ENCODE peak calls at places on chromosomes 16 and 17, in six cellular contexts. S, Q, X, U, M and J are unnamed samples.

GRCh38 chr17:76726231-76726765 is at the start of gene JMJD6:
- DNase-seq in S (peak), Q (peak), X (peak), U (peak), M (peak), J (peak)

GRCh38 chr17:50424246-50425000 is 1.6 kb upstream of the ACSF2 start:
- DNase-seq in S (no peak), Q (no peak), X (no peak), U (no peak), M (no peak), J (no peak)

GRCh38 chr17:51636291-51636690 is 375.9 kb downstream of the UTP18 start:
- DNase-seq in S (no peak), Q (no peak), X (peak), U (no peak), M (no peak), J (no peak)

GRCh38 chr16:85210423-85211169 is 98.3 kb upstream of the CIBAR2 start:
- DNase-seq in S (no peak), Q (no peak), X (no peak), U (no peak), M (no peak), J (no peak)

GRCh38 chr16:75109732-75110243 is 6.8 kb downstream of the LDHD start:
- DNase-seq in S (no peak), Q (peak), X (no peak), U (peak), M (no peak), J (no peak)

GRCh38 chr17:79089720-79090502 is 15.3 kb downstream of the ENGASE start:
- DNase-seq in S (no peak), Q (no peak), X (no peak), U (no peak), M (no peak), J (no peak)

GRCh38 chr17:41619162-41619933 is 5.0 kb downstream of the KRT17 start:
- DNase-seq in S (no peak), Q (no peak), X (no peak), U (no peak), M (no peak), J (no peak)

GRCh38 chr17:72432881-72433280 is 312.1 kb downstream of the SOX9 start:
- DNase-seq in S (no peak), Q (no peak), X (no peak), U (no peak), M (no peak), J (no peak)

GRCh38 chr17:31745964-31746650 is 112.9 kb downstream of the COPRS start:
- DNase-seq in S (no peak), Q (no peak), X (no peak), U (no peak), M (no peak), J (no peak)

GRCh38 chr17:58329808-58330543 is 1.4 kb upstream of the TSPOAP1 start:
- DNase-seq in S (no peak), Q (no peak), X (no peak), U (no peak), M (no peak), J (no peak)

GRCh38 chr16:28291651-28292626 is at the start of gene SBK1:
- DNase-seq in S (no peak), Q (peak), X (peak), U (peak), M (peak), J (peak)

GRCh38 chr16:54576776-54577175 is 290.2 kb upstream of the IRX3 start:
- DNase-seq in S (no peak), Q (no peak), X (no peak), U (no peak), M (no peak), J (no peak)

GRCh38 chr16:56753410-56753809 is 23.5 kb downstream of the NUP93 start:
- DNase-seq in S (no peak), Q (no peak), X (no peak), U (no peak), M (no peak), J (no peak)

GRCh38 chr16:84633622-84634021 is 14.7 kb upstream of the KLHL36 start:
- DNase-seq in S (no peak), Q (no peak), X (no peak), U (peak), M (no peak), J (no peak)

GRCh38 chr17:2008332-2009126 is 16.6 kb downstream of the RTN4RL1 start:
- DNase-seq in S (no peak), Q (peak), X (no peak), U (no peak), M (no peak), J (no peak)

GRCh38 chr17:41324180-41325075 is 8.9 kb upstream of the KRTAP17-1 start:
- DNase-seq in S (no peak), Q (peak), X (peak), U (no peak), M (no peak), J (peak)

GRCh38 chr16:49502136-49502881 is 128.7 kb downstream of the C16orf78 start:
- DNase-seq in S (peak), Q (no peak), X (no peak), U (no peak), M (no peak), J (no peak)

GRCh38 chr17:73952498-73953205 is 250.8 kb upstream of the RPL38 start:
- DNase-seq in S (no peak), Q (peak), X (no peak), U (peak), M (peak), J (no peak)

GRCh38 chr16:84563776-84564420 is 54.0 kb downstream of the COTL1 start:
- DNase-seq in S (no peak), Q (no peak), X (no peak), U (no peak), M (no peak), J (no peak)

GRCh38 chr17:38922538-38923291 is 2.7 kb upstream of the LASP1NB start:
- DNase-seq in S (no peak), Q (peak), X (no peak), U (peak), M (no peak), J (peak)

GRCh38 chr17:38919316-38920078 is 5.9 kb upstream of the LASP1NB start:
- DNase-seq in S (no peak), Q (no peak), X (no peak), U (peak), M (no peak), J (no peak)

GRCh38 chr17:38921756-38922411 is 3.5 kb upstream of the LASP1NB start:
- DNase-seq in S (no peak), Q (no peak), X (no peak), U (peak), M (no peak), J (no peak)

GRCh38 chr17:38918916-38919315 is 6.5 kb upstream of the LASP1NB start:
- DNase-seq in S (no peak), Q (no peak), X (no peak), U (no peak), M (no peak), J (no peak)

DNA sequence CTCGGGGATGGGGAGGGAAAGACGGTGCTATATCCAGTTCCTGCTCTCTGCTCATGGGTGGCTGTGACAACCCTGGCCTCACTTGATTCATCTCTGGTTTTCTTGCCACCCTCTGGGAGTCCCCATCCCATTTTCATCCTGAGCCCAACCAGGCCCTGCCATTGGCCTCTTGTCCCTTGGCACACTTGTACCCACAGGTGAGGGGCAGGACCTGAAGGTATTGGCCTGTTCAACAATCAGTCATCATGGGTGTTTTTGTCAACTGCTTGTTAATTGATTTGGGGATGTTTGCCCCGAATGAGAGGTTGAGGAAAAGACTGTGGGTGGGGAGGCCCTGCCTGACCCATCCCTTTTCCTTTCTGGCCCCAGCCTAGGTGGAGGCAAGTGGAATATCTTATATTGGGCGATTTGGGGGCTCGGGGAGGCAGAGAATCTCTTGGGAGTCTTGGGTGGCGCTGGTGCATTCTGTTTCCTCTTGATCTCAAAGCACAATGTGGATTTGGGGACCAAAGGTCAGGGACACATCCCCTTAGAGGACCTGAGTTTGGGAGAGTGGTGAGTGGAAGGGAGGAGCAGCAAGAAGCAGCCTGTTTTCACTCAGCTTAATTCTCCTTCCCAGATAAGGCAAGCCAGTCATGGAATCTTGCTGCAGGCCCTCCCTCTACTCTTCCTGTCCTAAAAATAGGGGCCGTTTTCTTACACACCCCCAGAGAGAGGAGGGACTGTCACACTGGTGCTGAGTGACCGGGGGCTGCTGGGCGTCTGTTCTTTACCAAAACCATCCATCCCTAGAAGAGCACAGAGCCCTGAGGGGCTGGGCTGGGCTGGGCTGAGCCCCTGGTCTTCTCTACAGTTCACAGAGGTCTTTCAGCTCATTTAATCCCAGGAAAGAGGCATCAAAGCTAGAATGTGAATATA is 4.8 kb upstream of the LASP1NB start:
- DNase-seq in S (no peak), Q (no peak), X (no peak), U (peak), M (no peak), J (no peak)
- TF ChIP-seq POLR2AphosphoS5 in S (no peak), Q (no peak), X (no peak), U (no peak), M (no peak), J (no peak)

GRCh38 chr16:67562526-67562917 is at the start of gene CTCF:
- DNase-seq in S (no peak), Q (peak), X (peak), U (peak), M (no peak), J (peak)

GRCh38 chr16:67565470-67566100 is 3.3 kb downstream of the CTCF start:
- DNase-seq in S (no peak), Q (no peak), X (no peak), U (no peak), M (no peak), J (no peak)

GRCh38 chr16:67561824-67562525 is 351 bp upstream of the CTCF start:
- DNase-seq in S (peak), Q (peak), X (peak), U (peak), M (peak), J (peak)

GRCh38 chr16:67562918-67563707 is 787 bp downstream of the CTCF start:
- DNase-seq in S (no peak), Q (peak), X (peak), U (peak), M (no peak), J (peak)

GRCh38 chr16:67563708-67564468 is 1.6 kb downstream of the CTCF start:
- DNase-seq in S (no peak), Q (peak), X (no peak), U (peak), M (no peak), J (peak)
- TF ChIP-seq POLR2AphosphoS5 in S (no peak), Q (peak), X (no peak), U (peak), M (no peak), J (peak)

GRCh38 chr17:48023408-48024148 is 14.0 kb downstream of the COPZ2 start:
- DNase-seq in S (peak), Q (peak), X (peak), U (peak), M (no peak), J (peak)
- TF ChIP-seq POLR2AphosphoS5 in S (no peak), Q (peak), X (peak), U (peak), M (no peak), J (peak)

GRCh38 chr16:22192261-22193133 is 13.6 kb upstream of the EEF2K start:
- DNase-seq in S (peak), Q (peak), X (no peak), U (peak), M (no peak), J (peak)
- TF ChIP-seq POLR2AphosphoS5 in S (no peak), Q (peak), X (no peak), U (peak), M (no peak), J (peak)